ENCODE peak calls at places on chromosomes 13 and 19, in nine cellular contexts. E is NCI-H1105 treated with DMSO at 0.1 percent for 48 hours, T is NCI-H774, P is endothelial cell, H is islet precursor cell, Z is amniotic epithelial cell, Q is cardiac fibroblast, N is HS-5, I is HEK293T. L is an unnamed sample.

GRCh38 chr13:67221630-67222226 is 8.4 kb downstream of the PCDH9 start:
- DNase-seq in E (no peak), T (no peak), P (no peak), H (no peak), Z (no peak), Q (peak), N (no peak), I (peak), L (no peak)

GRCh38 chr19:31613683-31614219 is 264.5 kb upstream of the TSHZ3 start:
- DNase-seq in E (no peak), T (no peak), P (peak), H (no peak), Z (no peak), Q (no peak), N (no peak), I (no peak), L (no peak)

GRCh38 chr13:114049026-114049425 is 75.2 kb upstream of the C13orf46 start:
- DNase-seq in E (no peak), T (no peak), P (no peak), H (no peak), Z (no peak), Q (no peak), N (no peak), I (no peak), L (no peak)

GRCh38 chr19:50387176-50387867 is 3.2 kb downstream of the POLD1 start:
- DNase-seq in E (no peak), T (no peak), P (no peak), H (no peak), Z (peak), Q (peak), N (peak), I (no peak), L (peak)

GRCh38 chr19:14463747-14464146 is 11.4 kb downstream of the PTGER1 start:
- DNase-seq in E (no peak), T (no peak), P (no peak), H (no peak), Z (no peak), Q (no peak), N (no peak), I (no peak), L (no peak)

GRCh38 chr13:27446986-27447583 is 3.3 kb downstream of the MTIF3 start:
- DNase-seq in E (no peak), T (no peak), P (no peak), H (no peak), Z (no peak), Q (no peak), N (no peak), I (no peak), L (no peak)

GRCh38 chr19:44845612-44846454 is at the start of gene NECTIN2:
- DNase-seq in E (peak), T (peak), P (peak), H (peak), Z (peak), Q (peak), N (peak), I (peak), L (peak)

GRCh38 chr13:25196971-25197370 is 24.9 kb upstream of the AMER2 start:
- DNase-seq in E (no peak), T (no peak), P (no peak), H (no peak), Z (no peak), Q (no peak), N (no peak), I (no peak), L (no peak)

GRCh38 chr19:38208571-38208970 is 15.5 kb downstream of the DPF1 start:
- DNase-seq in E (no peak), T (no peak), P (no peak), H (no peak), Z (no peak), Q (no peak), N (no peak), I (no peak), L (no peak)

GRCh38 chr19:7427944-7428343 is 60.9 kb downstream of the PEX11G start:
- DNase-seq in E (no peak), T (no peak), P (no peak), H (no peak), Z (peak), Q (no peak), N (no peak), I (no peak), L (peak)

GRCh38 chr19:9986787-9987281 is 23.5 kb downstream of the COL5A3 start:
- DNase-seq in E (no peak), T (no peak), P (no peak), H (no peak), Z (no peak), Q (peak), N (no peak), I (no peak), L (peak)

GRCh38 chr19:920051-920857 is 3.1 kb downstream of the KISS1R start:
- DNase-seq in E (peak), T (peak), P (no peak), H (no peak), Z (peak), Q (peak), N (no peak), I (no peak), L (no peak)

GRCh38 chr19:50573741-50574461 is 5.7 kb upstream of the LRRC4B start:
- DNase-seq in E (no peak), T (no peak), P (no peak), H (no peak), Z (no peak), Q (no peak), N (no peak), I (no peak), L (no peak)

GRCh38 chr13:77918391-77919261 is at the start of gene EDNRB:
- DNase-seq in E (no peak), T (no peak), P (peak), H (peak), Z (peak), Q (peak), N (no peak), I (peak), L (peak)

GRCh38 chr13:75549262-75550158 is at the start of gene UCHL3:
- DNase-seq in E (peak), T (peak), P (peak), H (peak), Z (peak), Q (peak), N (peak), I (peak), L (peak)

GRCh38 chr19:51473009-51473707 is 5.2 kb upstream of the CEACAM18 start:
- DNase-seq in E (peak), T (peak), P (peak), H (peak), Z (peak), Q (peak), N (peak), I (peak), L (peak)

GRCh38 chr19:38701455-38702063 is 42.7 kb downstream of the CAPN12 start:
- DNase-seq in E (no peak), T (no peak), P (no peak), H (no peak), Z (peak), Q (no peak), N (no peak), I (no peak), L (peak)

GRCh38 chr19:51071006-51071405 is 6.1 kb upstream of the KLK13 start:
- DNase-seq in E (no peak), T (peak), P (no peak), H (no peak), Z (no peak), Q (no peak), N (no peak), I (no peak), L (no peak)

GRCh38 chr19:33948651-33949335 is 152.1 kb downstream of the KCTD15 start:
- DNase-seq in E (no peak), T (no peak), P (no peak), H (peak), Z (no peak), Q (no peak), N (no peak), I (no peak), L (no peak)

GRCh38 chr13:113669871-113670341 is 2.9 kb downstream of the GRK1 start:
- DNase-seq in E (no peak), T (no peak), P (no peak), H (peak), Z (no peak), Q (no peak), N (no peak), I (no peak), L (no peak)

GRCh38 chr19:47446534-47447469 is 24.9 kb downstream of the SLC8A2 start:
- DNase-seq in E (peak), T (peak), P (peak), H (peak), Z (no peak), Q (peak), N (no peak), I (peak), L (no peak)

GRCh38 chr19:5973376-5973775 is 4.6 kb downstream of the RANBP3 start:
- DNase-seq in E (no peak), T (no peak), P (no peak), H (no peak), Z (no peak), Q (no peak), N (no peak), I (no peak), L (no peak)

GRCh38 chr19:6712692-6713670 is 7.5 kb downstream of the C3 start:
- DNase-seq in E (no peak), T (no peak), P (no peak), H (no peak), Z (no peak), Q (no peak), N (no peak), I (no peak), L (no peak)

GRCh38 chr13:93304134-93304533 is 77.5 kb downstream of the GPC6 start:
- DNase-seq in E (no peak), T (no peak), P (no peak), H (no peak), Z (no peak), Q (no peak), N (no peak), I (no peak), L (no peak)

GRCh38 chr19:1357695-1358094 is 26.0 kb upstream of the NDUFS7 start:
- DNase-seq in E (no peak), T (no peak), P (no peak), H (no peak), Z (no peak), Q (no peak), N (no peak), I (no peak), L (no peak)

GRCh38 chr13:45084515-45084914 is 35.8 kb upstream of the GTF2F2 start:
- DNase-seq in E (no peak), T (no peak), P (no peak), H (no peak), Z (no peak), Q (no peak), N (no peak), I (no peak), L (no peak)

GRCh38 chr13:107835339-107836018 is 379.9 kb downstream of the LIG4 start:
- DNase-seq in E (no peak), T (no peak), P (no peak), H (no peak), Z (peak), Q (peak), N (no peak), I (no peak), L (peak)

GRCh38 chr19:31054430-31054829 is 294.8 kb downstream of the TSHZ3 start:
- DNase-seq in E (peak), T (no peak), P (peak), H (peak), Z (peak), Q (peak), N (peak), I (peak), L (peak)

GRCh38 chr13:97228850-97229521 is 6.9 kb downstream of the MBNL2 start:
- DNase-seq in E (no peak), T (no peak), P (no peak), H (no peak), Z (peak), Q (peak), N (no peak), I (no peak), L (no peak)

GRCh38 chr19:38685666-38686529 is 38.4 kb downstream of the ACTN4 start:
- DNase-seq in E (no peak), T (no peak), P (peak), H (peak), Z (peak), Q (peak), N (no peak), I (peak), L (peak)